ENCODE peak calls at places on chromosomes 13 and 19, in four cellular contexts. Q is IMR-90, I is mesendoderm, N is H1. T is an unnamed sample.

GRCh38 chr19:6587998-6588507 is 2.9 kb downstream of the CD70 start:
- DNase-seq in Q (no peak), I (peak; percentile 34), N (peak; percentile 45), T (no peak)

GRCh38 chr19:56079609-56080008 is 41.5 kb downstream of the ZNF787 start:
- DNase-seq in Q (no peak), I (no peak), N (no peak), T (no peak)

GRCh38 chr19:45076029-45076850 is at the start of gene ZNF296:
- DNase-seq in Q (no peak), I (peak; percentile 89), N (peak; percentile 91), T (peak; percentile 91)

GRCh38 chr19:49142866-49143335 is 12.3 kb downstream of the HRC start:
- DNase-seq in Q (peak; percentile 89), I (peak; percentile 97), N (peak; percentile 90), T (peak; percentile 98)

GRCh38 chr19:8371011-8371804 is 7.3 kb downstream of the ANGPTL4 start:
- DNase-seq in Q (no peak), I (no peak), N (no peak), T (no peak)

GRCh38 chr19:35533822-35534521 is 716 bp downstream of the GAPDHS start:
- DNase-seq in Q (peak; percentile 57), I (peak; percentile 86), N (peak; percentile 82), T (peak; percentile 71)

GRCh38 chr13:31663880-31664585 is 75.3 kb upstream of the RXFP2 start:
- DNase-seq in Q (no peak), I (peak; percentile 17), N (no peak), T (no peak)

GRCh38 chr13:102141625-102142472 is 260.0 kb downstream of the FGF14 start:
- DNase-seq in Q (peak; percentile 35), I (peak; percentile 8), N (no peak), T (no peak)

GRCh38 chr19:55116232-55117062 is 990 bp downstream of the PPP1R12C start:
- DNase-seq in Q (peak; percentile 66), I (peak; percentile 64), N (peak; percentile 59), T (no peak)

GRCh38 chr13:66689628-66690027 is 540.5 kb downstream of the PCDH9 start:
- DNase-seq in Q (peak; percentile 40), I (peak; percentile 3), N (no peak), T (no peak)

GRCh38 chr13:106986033-106986484 is 418.1 kb upstream of the ARGLU1 start:
- DNase-seq in Q (peak; percentile 34), I (peak; percentile 82), N (no peak), T (peak; percentile 74)

GRCh38 chr13:44337581-44337980 is 36.0 kb upstream of the SERP2 start:
- DNase-seq in Q (no peak), I (no peak), N (no peak), T (no peak)

GRCh38 chr13:29111446-29111845 is 291.3 kb downstream of the MTUS2 start:
- DNase-seq in Q (no peak), I (no peak), N (no peak), T (no peak)

GRCh38 chr19:11624064-11624463 is 26.8 kb downstream of the ZNF627 start:
- DNase-seq in Q (peak; percentile 35), I (no peak), N (no peak), T (no peak)

GRCh38 chr13:102589291-102589822 is 7.4 kb upstream of the TPP2 start:
- DNase-seq in Q (peak; percentile 16), I (no peak), N (no peak), T (no peak)

GRCh38 chr13:61766667-61767058 is 351.0 kb upstream of the PCDH20 start:
- DNase-seq in Q (no peak), I (no peak), N (no peak), T (no peak)

GRCh38 chr13:28494537-28494860 is 429 bp downstream of the FLT1 start:
- DNase-seq in Q (no peak), I (no peak), N (no peak), T (no peak)

GRCh38 chr13:79895416-79895815 is 414.5 kb downstream of the NDFIP2 start:
- DNase-seq in Q (no peak), I (no peak), N (no peak), T (no peak)

GRCh38 chr19:55044286-55044685 is 6.2 kb upstream of the GP6 start:
- DNase-seq in Q (no peak), I (no peak), N (no peak), T (no peak)

GRCh38 chr13:93625536-93625935 is 398.9 kb downstream of the GPC6 start:
- DNase-seq in Q (peak; percentile 10), I (no peak), N (no peak), T (no peak)

GRCh38 chr19:7801020-7801570 is 28.9 kb upstream of the EVI5L start:
- DNase-seq in Q (no peak), I (no peak), N (no peak), T (no peak)

GRCh38 chr19:1860133-1860775 is 3.1 kb downstream of the KLF16 start:
- DNase-seq in Q (peak; percentile 81), I (peak; percentile 89), N (peak; percentile 61), T (no peak)

GRCh38 chr19:52739576-52739975 is 4.7 kb upstream of the ZNF611 start:
- DNase-seq in Q (no peak), I (no peak), N (no peak), T (peak; percentile 73)

GRCh38 chr13:73140804-73141203 is 82.0 kb downstream of the KLF5 start:
- DNase-seq in Q (no peak), I (no peak), N (no peak), T (no peak)

GRCh38 chr13:59111711-59112110 is 1052.0 kb downstream of the DIAPH3 start:
- DNase-seq in Q (peak; percentile 86), I (no peak), N (no peak), T (no peak)

GRCh38 chr19:47232422-47233211 is 1.6 kb upstream of the BBC3 start:
- DNase-seq in Q (peak; percentile 82), I (no peak), N (no peak), T (no peak)

GRCh38 chr19:1057185-1057857 is 9.6 kb upstream of the ARHGAP45 start:
- DNase-seq in Q (peak; percentile 67), I (peak; percentile 83), N (no peak), T (peak; percentile 43)

GRCh38 chr19:57241181-57241580 is 749 bp downstream of the ZNF805 start:
- DNase-seq in Q (peak; percentile 37), I (peak; percentile 5), N (no peak), T (no peak)

GRCh38 chr19:23481043-23481442 is 85.8 kb upstream of the ZNF91 start:
- DNase-seq in Q (no peak), I (no peak), N (no peak), T (no peak)

GRCh38 chr13:66353664-66354063 is 876.5 kb downstream of the PCDH9 start:
- DNase-seq in Q (no peak), I (no peak), N (no peak), T (no peak)

GRCh38 chr19:485583-486236 is 10.6 kb upstream of the MADCAM1 start:
- DNase-seq in Q (no peak), I (no peak), N (no peak), T (no peak)

GRCh38 chr19:29841559-29842367 is 30.0 kb downstream of the CCNE1 start:
- DNase-seq in Q (peak; percentile 57), I (peak; percentile 89), N (no peak), T (peak; percentile 78)

GRCh38 chr13:25167775-25168174 is 4.3 kb downstream of the AMER2 start:
- DNase-seq in Q (no peak), I (no peak), N (no peak), T (no peak)

GRCh38 chr13:49320975-49321374 is 73.2 kb downstream of the CDADC1 start:
- DNase-seq in Q (peak; percentile 72), I (no peak), N (no peak), T (no peak)

GRCh38 chr19:35458192-35458591 is 10.1 kb downstream of the FFAR2 start:
- DNase-seq in Q (no peak), I (no peak), N (no peak), T (no peak)

GRCh38 chr19:49340865-49341718 is 5.9 kb downstream of the CD37 start:
- DNase-seq in Q (no peak), I (no peak), N (no peak), T (no peak)

GRCh38 chr13:46140044-46140443 is 35.2 kb upstream of the CPB2 start:
- DNase-seq in Q (no peak), I (no peak), N (no peak), T (no peak)

GRCh38 chr19:5445071-5445470 is 10.1 kb upstream of the ZNRF4 start:
- DNase-seq in Q (no peak), I (no peak), N (no peak), T (no peak)
- H3K27ac ChIP-seq in Q (no peak overlapping the region), I (no peak overlapping the region), N (no peak overlapping the region), T (no peak overlapping the region)

DNA sequence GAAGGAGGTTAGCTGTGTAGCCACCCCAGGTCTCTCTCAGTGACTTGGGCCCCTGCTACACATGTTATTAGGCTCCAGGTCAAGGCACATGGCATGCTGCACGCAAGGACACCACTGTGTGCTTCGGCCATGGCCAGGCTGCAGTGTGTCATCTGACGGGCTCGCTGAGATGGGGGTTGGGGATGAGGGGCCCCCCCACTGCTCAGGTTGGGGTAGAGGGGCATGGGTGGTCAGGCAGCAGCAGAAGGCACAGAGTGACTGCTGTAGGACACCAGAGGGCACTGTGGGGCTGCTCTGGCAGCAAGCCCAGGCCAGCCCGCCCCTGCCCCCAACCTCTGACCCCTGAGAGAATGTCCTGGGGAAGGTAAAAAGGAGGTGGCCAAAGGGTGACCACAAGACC is 32.2 kb upstream of the ISYNA1 start:
- DNase-seq in Q (no peak), I (peak; percentile 66), N (peak; percentile 85), T (peak; percentile 81)
- H2BK15ac ChIP-seq in Q (no peak overlapping the region), I (no peak overlapping the region), N (no peak overlapping the region), T (no peak overlapping the region)

GRCh38 chr13:108950333-108951010 is 321.1 kb downstream of the MYO16 start:
- DNase-seq in Q (no peak), I (no peak), N (no peak), T (no peak)
- H4K5ac ChIP-seq in Q (no peak overlapping the region), I (no peak overlapping the region), N (no peak overlapping the region), T (no peak overlapping the region)

GRCh38 chr13:40812724-40813445 is 23.5 kb downstream of the SLC25A15 start:
- DNase-seq in Q (peak; percentile 78), I (no peak), N (no peak), T (no peak)
- H3K27ac ChIP-seq in Q (no peak overlapping the region), I (no peak overlapping the region), N (no peak overlapping the region), T (no peak overlapping the region)

GRCh38 chr19:18440936-18441803 is 3.2 kb upstream of the ISYNA1 start:
- DNase-seq in Q (no peak), I (no peak), N (no peak), T (no peak)
- H2BK15ac ChIP-seq in Q (no peak overlapping the region), I (no peak overlapping the region), N (no peak overlapping the region), T (no peak overlapping the region)

DNA sequence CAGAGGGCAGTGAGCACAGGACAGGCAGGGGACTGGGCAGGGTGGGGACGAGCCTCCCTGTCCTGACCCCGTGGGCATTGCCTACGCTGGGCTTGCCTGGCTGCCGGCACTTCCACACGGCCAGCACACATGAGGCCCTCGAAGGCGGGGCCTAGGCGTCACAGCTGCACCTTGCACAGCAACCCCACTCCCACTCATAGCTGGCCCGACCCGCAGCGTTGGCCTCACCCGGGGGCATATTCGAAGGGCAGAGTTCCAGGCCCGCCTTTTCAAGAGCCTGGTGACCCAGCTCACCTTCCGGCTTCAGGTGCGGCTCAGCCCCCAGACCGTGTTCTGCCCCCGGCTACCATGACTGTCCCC is 16.9 kb upstream of the PROZ start:
- DNase-seq in Q (no peak), I (no peak), N (no peak), T (peak; percentile 25)
- H4K5ac ChIP-seq in Q (no peak overlapping the region), I (no peak overlapping the region), N (no peak overlapping the region), T (no peak overlapping the region)

GRCh38 chr19:38350883-38351282 is 15.3 kb downstream of the CATSPERG start:
- DNase-seq in Q (no peak), I (no peak), N (no peak), T (no peak)
- H3K27ac ChIP-seq in Q (no peak overlapping the region), I (no peak overlapping the region), N (no peak overlapping the region), T (no peak overlapping the region)